ENCODE peak calls at places on chromosomes 1 and 21, in nine cellular contexts. One of them, this sample, is unnamed.

GRCh38 chr1:243313635-243314536 is 58.0 kb downstream of the SDCCAG8 start:
- DNase-seq in body of pancreas: no peak
- DNase-seq in A549: no peak
- DNase-seq in astrocyte of the spinal cord: no peak
- DNase-seq in GM23338: no peak
- DNase-seq in dorsolateral prefrontal cortex: no peak
- DNase-seq in HFFc6: no peak
- DNase-seq in cardiac muscle cell: no peak
- DNase-seq in tibial artery: no peak
- DNase-seq in this sample: no peak

GRCh38 chr1:107187399-107187798 is 46.6 kb downstream of the NTNG1 start:
- DNase-seq in dorsolateral prefrontal cortex: no peak
- DNase-seq in A549: no peak
- DNase-seq in astrocyte of the spinal cord: no peak
- DNase-seq in cardiac muscle cell: no peak
- DNase-seq in tibial artery: no peak
- DNase-seq in body of pancreas: no peak
- DNase-seq in GM23338: no peak
- DNase-seq in HFFc6: no peak
- DNase-seq in this sample: no peak

GRCh38 chr1:1085911-1086841 is 12.1 kb upstream of the RNF223 start:
- DNase-seq in tibial artery: peak
- DNase-seq in HFFc6: no peak
- DNase-seq in dorsolateral prefrontal cortex: no peak
- DNase-seq in cardiac muscle cell: no peak
- DNase-seq in GM23338: no peak
- DNase-seq in body of pancreas: no peak
- DNase-seq in astrocyte of the spinal cord: no peak
- DNase-seq in A549: no peak
- DNase-seq in this sample: peak

GRCh38 chr1:47189844-47190562 is at the start of gene PDZK1IP1:
- DNase-seq in A549: peak
- DNase-seq in cardiac muscle cell: no peak
- DNase-seq in GM23338: peak
- DNase-seq in HFFc6: peak
- DNase-seq in body of pancreas: peak
- DNase-seq in astrocyte of the spinal cord: no peak
- DNase-seq in tibial artery: peak
- DNase-seq in dorsolateral prefrontal cortex: peak
- DNase-seq in this sample: peak

GRCh38 chr1:26471498-26472329 is 526 bp upstream of the HMGN2 start:
- DNase-seq in body of pancreas: peak
- DNase-seq in cardiac muscle cell: peak
- DNase-seq in astrocyte of the spinal cord: peak
- DNase-seq in dorsolateral prefrontal cortex: peak
- DNase-seq in GM23338: peak
- DNase-seq in HFFc6: peak
- DNase-seq in A549: peak
- DNase-seq in tibial artery: peak
- DNase-seq in this sample: peak

GRCh38 chr1:77539510-77540142 is 142.8 kb downstream of the ZZZ3 start:
- DNase-seq in body of pancreas: no peak
- DNase-seq in HFFc6: peak
- DNase-seq in tibial artery: no peak
- DNase-seq in astrocyte of the spinal cord: peak
- DNase-seq in GM23338: no peak
- DNase-seq in A549: peak
- DNase-seq in dorsolateral prefrontal cortex: no peak
- DNase-seq in cardiac muscle cell: no peak
- DNase-seq in this sample: no peak

GRCh38 chr21:36491191-36491916 is 11.4 kb upstream of the CLDN14 start:
- DNase-seq in tibial artery: no peak
- DNase-seq in body of pancreas: no peak
- DNase-seq in astrocyte of the spinal cord: peak
- DNase-seq in GM23338: no peak
- DNase-seq in cardiac muscle cell: no peak
- DNase-seq in dorsolateral prefrontal cortex: no peak
- DNase-seq in HFFc6: no peak
- DNase-seq in A549: no peak
- DNase-seq in this sample: peak

GRCh38 chr21:32826317-32827167 is 55.0 kb upstream of the PAXBP1 start:
- DNase-seq in HFFc6: peak
- DNase-seq in GM23338: peak
- DNase-seq in A549: peak
- DNase-seq in dorsolateral prefrontal cortex: peak
- DNase-seq in astrocyte of the spinal cord: peak
- DNase-seq in cardiac muscle cell: peak
- DNase-seq in tibial artery: no peak
- DNase-seq in body of pancreas: peak
- DNase-seq in this sample: peak

GRCh38 chr1:28761189-28761588 is 24.4 kb downstream of the YTHDF2 start:
- DNase-seq in cardiac muscle cell: no peak
- DNase-seq in GM23338: peak
- DNase-seq in dorsolateral prefrontal cortex: no peak
- DNase-seq in A549: no peak
- DNase-seq in body of pancreas: no peak
- DNase-seq in astrocyte of the spinal cord: no peak
- DNase-seq in HFFc6: no peak
- DNase-seq in tibial artery: no peak
- DNase-seq in this sample: no peak

GRCh38 chr1:198601936-198602889 is 36.6 kb upstream of the PTPRC start:
- DNase-seq in body of pancreas: no peak
- DNase-seq in HFFc6: peak
- DNase-seq in astrocyte of the spinal cord: peak
- DNase-seq in GM23338: no peak
- DNase-seq in tibial artery: no peak
- DNase-seq in cardiac muscle cell: no peak
- DNase-seq in A549: no peak
- DNase-seq in dorsolateral prefrontal cortex: no peak
- DNase-seq in this sample: no peak

GRCh38 chr1:4353090-4353856 is 301.1 kb upstream of the AJAP1 start:
- DNase-seq in tibial artery: no peak
- DNase-seq in cardiac muscle cell: no peak
- DNase-seq in body of pancreas: no peak
- DNase-seq in astrocyte of the spinal cord: no peak
- DNase-seq in A549: no peak
- DNase-seq in HFFc6: no peak
- DNase-seq in GM23338: no peak
- DNase-seq in dorsolateral prefrontal cortex: no peak
- DNase-seq in this sample: no peak

GRCh38 chr1:150563340-150564038 is 14.3 kb downstream of the ADAMTSL4 start:
- DNase-seq in tibial artery: no peak
- DNase-seq in GM23338: no peak
- DNase-seq in astrocyte of the spinal cord: peak
- DNase-seq in HFFc6: no peak
- DNase-seq in cardiac muscle cell: no peak
- DNase-seq in A549: no peak
- DNase-seq in dorsolateral prefrontal cortex: no peak
- DNase-seq in body of pancreas: peak
- DNase-seq in this sample: peak

GRCh38 chr1:197649188-197649587 is 126.1 kb downstream of the DENND1B start:
- DNase-seq in tibial artery: no peak
- DNase-seq in A549: no peak
- DNase-seq in body of pancreas: no peak
- DNase-seq in astrocyte of the spinal cord: no peak
- DNase-seq in GM23338: no peak
- DNase-seq in dorsolateral prefrontal cortex: no peak
- DNase-seq in cardiac muscle cell: no peak
- DNase-seq in HFFc6: no peak
- DNase-seq in this sample: no peak

GRCh38 chr1:107430540-107431228 is 289.8 kb downstream of the NTNG1 start:
- DNase-seq in dorsolateral prefrontal cortex: peak
- DNase-seq in HFFc6: no peak
- DNase-seq in tibial artery: no peak
- DNase-seq in A549: peak
- DNase-seq in body of pancreas: peak
- DNase-seq in astrocyte of the spinal cord: peak
- DNase-seq in cardiac muscle cell: peak
- DNase-seq in GM23338: peak
- DNase-seq in this sample: peak

GRCh38 chr21:35423694-35424093 is 374.6 kb upstream of the RUNX1 start:
- DNase-seq in HFFc6: no peak
- DNase-seq in dorsolateral prefrontal cortex: no peak
- DNase-seq in GM23338: no peak
- DNase-seq in astrocyte of the spinal cord: peak
- DNase-seq in body of pancreas: no peak
- DNase-seq in cardiac muscle cell: no peak
- DNase-seq in tibial artery: no peak
- DNase-seq in A549: no peak
- DNase-seq in this sample: no peak

GRCh38 chr21:31558839-31559367 is 100.6 kb upstream of the SOD1 start:
- DNase-seq in A549: peak
- DNase-seq in tibial artery: no peak
- DNase-seq in body of pancreas: peak
- DNase-seq in dorsolateral prefrontal cortex: peak
- DNase-seq in GM23338: peak
- DNase-seq in HFFc6: no peak
- DNase-seq in cardiac muscle cell: peak
- DNase-seq in astrocyte of the spinal cord: peak
- DNase-seq in this sample: peak

GRCh38 chr1:91583326-91583755 is 82.7 kb downstream of the CDC7 start:
- DNase-seq in tibial artery: no peak
- DNase-seq in A549: no peak
- DNase-seq in cardiac muscle cell: no peak
- DNase-seq in GM23338: no peak
- DNase-seq in dorsolateral prefrontal cortex: no peak
- DNase-seq in body of pancreas: no peak
- DNase-seq in astrocyte of the spinal cord: peak
- DNase-seq in HFFc6: peak
- DNase-seq in this sample: no peak

GRCh38 chr21:21324297-21324696 is 326.1 kb downstream of the NCAM2 start:
- DNase-seq in tibial artery: no peak
- DNase-seq in cardiac muscle cell: peak
- DNase-seq in body of pancreas: no peak
- DNase-seq in GM23338: peak
- DNase-seq in astrocyte of the spinal cord: no peak
- DNase-seq in dorsolateral prefrontal cortex: no peak
- DNase-seq in A549: no peak
- DNase-seq in HFFc6: no peak
- DNase-seq in this sample: no peak

GRCh38 chr1:74481607-74482006 is 30.8 kb downstream of the LRRC53 start:
- DNase-seq in cardiac muscle cell: no peak
- DNase-seq in dorsolateral prefrontal cortex: no peak
- DNase-seq in body of pancreas: no peak
- DNase-seq in astrocyte of the spinal cord: no peak
- DNase-seq in tibial artery: no peak
- DNase-seq in HFFc6: no peak
- DNase-seq in GM23338: no peak
- DNase-seq in A549: no peak
- DNase-seq in this sample: no peak

DNA sequence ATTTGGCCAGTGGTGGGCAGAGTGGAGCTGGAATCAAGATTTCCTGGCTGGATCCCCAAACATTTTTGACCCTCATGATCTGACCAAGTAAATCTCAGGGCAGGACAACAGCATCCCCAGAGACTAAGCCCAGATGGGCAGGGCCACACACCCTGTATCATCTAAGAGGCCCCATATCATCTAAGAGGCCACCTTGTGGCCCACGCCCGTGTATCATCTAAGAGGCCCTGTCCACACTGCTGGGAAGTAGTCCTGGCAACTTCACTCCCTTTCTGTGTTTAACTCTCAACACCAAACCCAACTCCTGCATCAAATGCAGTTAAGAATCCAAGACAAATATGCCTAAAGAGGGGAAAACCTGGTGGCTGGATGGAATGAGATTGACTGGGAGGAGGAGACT is 81.6 kb upstream of the SSX2IP start:
- DNase-seq in cardiac muscle cell: no peak
- DNase-seq in GM23338: peak
- DNase-seq in HFFc6: no peak
- DNase-seq in astrocyte of the spinal cord: no peak
- DNase-seq in A549: no peak
- DNase-seq in body of pancreas: no peak
- DNase-seq in dorsolateral prefrontal cortex: no peak
- DNase-seq in tibial artery: no peak
- DNase-seq in this sample: no peak
- TF ChIP-seq CTCF in cardiac muscle cell: no peak
- TF ChIP-seq CTCF in GM23338: peak
- TF ChIP-seq CTCF in HFFc6: no peak
- TF ChIP-seq CTCF in astrocyte of the spinal cord: no peak
- TF ChIP-seq CTCF in A549: no peak
- TF ChIP-seq CTCF in body of pancreas: no peak
- TF ChIP-seq CTCF in dorsolateral prefrontal cortex: no peak
- TF ChIP-seq CTCF in tibial artery: no peak
- TF ChIP-seq CTCF in this sample: no peak

GRCh38 chr1:116878804-116879477 is 30.8 kb upstream of the PTGFRN start:
- DNase-seq in cardiac muscle cell: peak
- DNase-seq in A549: no peak
- DNase-seq in astrocyte of the spinal cord: peak
- DNase-seq in body of pancreas: peak
- DNase-seq in GM23338: peak
- DNase-seq in HFFc6: no peak
- DNase-seq in dorsolateral prefrontal cortex: no peak
- DNase-seq in tibial artery: peak
- DNase-seq in this sample: no peak
- TF ChIP-seq CTCF in cardiac muscle cell: no peak
- TF ChIP-seq CTCF in A549: no peak
- TF ChIP-seq CTCF in astrocyte of the spinal cord: no peak
- TF ChIP-seq CTCF in body of pancreas: no peak
- TF ChIP-seq CTCF in GM23338: no peak
- TF ChIP-seq CTCF in HFFc6: no peak
- TF ChIP-seq CTCF in dorsolateral prefrontal cortex: no peak
- TF ChIP-seq CTCF in tibial artery: no peak
- TF ChIP-seq CTCF in this sample: no peak

GRCh38 chr1:19405195-19405760 is 80.1 kb downstream of the CAPZB start:
- DNase-seq in A549: no peak
- DNase-seq in cardiac muscle cell: no peak
- DNase-seq in GM23338: peak
- DNase-seq in dorsolateral prefrontal cortex: no peak
- DNase-seq in tibial artery: no peak
- DNase-seq in body of pancreas: no peak
- DNase-seq in HFFc6: no peak
- DNase-seq in astrocyte of the spinal cord: no peak
- DNase-seq in this sample: no peak
- TF ChIP-seq CTCF in A549: no peak
- TF ChIP-seq CTCF in cardiac muscle cell: peak
- TF ChIP-seq CTCF in GM23338: peak
- TF ChIP-seq CTCF in dorsolateral prefrontal cortex: peak
- TF ChIP-seq CTCF in tibial artery: peak
- TF ChIP-seq CTCF in body of pancreas: no peak
- TF ChIP-seq CTCF in HFFc6: peak
- TF ChIP-seq CTCF in astrocyte of the spinal cord: peak
- TF ChIP-seq CTCF in this sample: no peak

DNA sequence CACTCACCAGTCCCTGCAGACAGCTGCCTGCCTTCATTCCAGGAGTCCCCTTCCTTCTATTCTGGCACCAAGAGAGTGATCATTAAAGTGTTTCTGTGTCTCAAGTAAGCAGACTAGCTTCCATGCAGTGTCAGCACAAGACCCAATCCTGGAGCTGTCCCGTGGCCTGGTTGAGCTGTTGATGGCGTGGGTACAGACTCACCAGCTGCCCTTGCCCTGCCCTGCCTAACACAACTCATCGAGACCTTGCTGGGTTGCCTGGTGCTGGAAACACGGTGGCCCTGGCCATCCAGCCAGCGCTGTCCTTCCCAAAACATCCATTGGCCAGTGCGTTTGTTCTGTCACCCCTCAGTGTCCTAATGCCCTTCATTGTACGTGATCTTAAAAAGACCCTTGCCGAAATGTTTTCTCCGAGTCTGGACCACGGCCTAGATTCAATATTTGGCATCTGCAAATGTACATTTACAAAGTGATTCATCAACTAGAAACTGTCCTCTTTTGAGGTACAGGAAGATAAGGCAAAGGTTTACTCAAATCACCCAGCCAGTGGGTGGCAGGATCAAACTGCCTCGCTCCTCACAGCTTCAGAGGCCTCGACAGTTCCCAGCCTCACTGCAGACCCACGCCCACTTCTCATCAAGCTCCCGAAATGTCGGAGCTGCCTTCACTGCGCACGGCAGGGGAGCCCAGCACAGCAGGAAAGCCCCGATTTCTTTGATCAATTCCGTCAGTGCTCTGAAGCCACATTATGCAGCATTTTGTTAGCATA is 494.1 kb downstream of the KIF26B start:
- DNase-seq in A549: no peak
- DNase-seq in HFFc6: no peak
- DNase-seq in tibial artery: no peak
- DNase-seq in astrocyte of the spinal cord: no peak
- DNase-seq in body of pancreas: no peak
- DNase-seq in cardiac muscle cell: peak
- DNase-seq in dorsolateral prefrontal cortex: no peak
- DNase-seq in GM23338: peak
- DNase-seq in this sample: no peak
- TF ChIP-seq CTCF in A549: no peak
- TF ChIP-seq CTCF in HFFc6: no peak
- TF ChIP-seq CTCF in tibial artery: no peak
- TF ChIP-seq CTCF in astrocyte of the spinal cord: no peak
- TF ChIP-seq CTCF in body of pancreas: no peak
- TF ChIP-seq CTCF in cardiac muscle cell: no peak
- TF ChIP-seq CTCF in dorsolateral prefrontal cortex: no peak
- TF ChIP-seq CTCF in GM23338: peak
- TF ChIP-seq CTCF in this sample: no peak

This sample was measured in mucosa of descending colon.